ENCODE peak calls at places on chromosomes 7 and 10, in five cellular contexts. A is B cell, C is foreskin keratinocyte, T is fibroblast of the aortic adventitia, W is AG08396. E is an unnamed sample.

GRCh38 chr7:149624006-149624405 is 126.4 kb upstream of the ZNF746 start:
- DNase-seq in C (peak), A (peak), T (no peak), W (peak), E (no peak)

GRCh38 chr10:36494386-36494785 is 631.0 kb upstream of the ANKRD30A start:
- DNase-seq in W (peak), T (peak), A (no peak), C (peak), E (peak)

GRCh38 chr10:52319926-52320325 is 5.8 kb downstream of the DKK1 start:
- DNase-seq in C (peak), A (no peak), W (no peak), T (peak), E (no peak)

GRCh38 chr7:49790209-49790608 is 16.8 kb downstream of the VWC2 start:
- DNase-seq in C (no peak), T (no peak), A (no peak), W (no peak), E (no peak)

GRCh38 chr7:142956951-142957623 is 5.1 kb downstream of the KEL start:
- DNase-seq in W (no peak), T (peak), C (peak), A (no peak), E (no peak)

GRCh38 chr7:16841681-16842080 is 36.9 kb upstream of the AGR2 start:
- DNase-seq in W (no peak), C (peak), A (no peak), T (no peak), E (no peak)

GRCh38 chr7:27155816-27156507 is 513 bp downstream of the HOXA7 start:
- DNase-seq in W (peak), C (peak), A (peak), T (no peak), E (no peak)

GRCh38 chr10:79929409-79929904 is 19.4 kb downstream of the SFTPD start:
- DNase-seq in C (peak), W (peak), T (peak), A (peak), E (peak)

GRCh38 chr7:149006345-149006725 is 22.0 kb downstream of the PDIA4 start:
- DNase-seq in C (no peak), T (no peak), A (no peak), W (no peak), E (no peak)

GRCh38 chr10:86594535-86594934 is 59.8 kb upstream of the OPN4 start:
- DNase-seq in W (peak), C (peak), A (no peak), T (peak), E (peak)

GRCh38 chr7:143280160-143280559 is 4.6 kb upstream of the TMEM139 start:
- DNase-seq in A (no peak), W (no peak), C (no peak), T (no peak), E (no peak)

GRCh38 chr7:111274882-111275281 is 184.0 kb downstream of the LRRN3 start:
- DNase-seq in A (no peak), T (peak), C (peak), W (no peak), E (no peak)

GRCh38 chr10:14798631-14799030 is 23.9 kb upstream of the FAM107B start:
- DNase-seq in W (no peak), A (no peak), T (no peak), C (no peak), E (no peak)

GRCh38 chr10:96708456-96708855 is 11.9 kb downstream of the PIK3AP1 start:
- DNase-seq in A (peak), C (no peak), W (no peak), T (no peak), E (no peak)

GRCh38 chr10:79936625-79937255 is 12.2 kb downstream of the SFTPD start:
- DNase-seq in W (peak), A (no peak), C (no peak), T (no peak), E (no peak)

GRCh38 chr10:103772096-103772845 is 83.1 kb downstream of the SH3PXD2A start:
- DNase-seq in W (peak), A (peak), T (peak), C (peak), E (peak)

GRCh38 chr7:1675673-1676549 is 5.8 kb downstream of the ELFN1 start:
- DNase-seq in A (no peak), T (no peak), C (no peak), W (no peak), E (no peak)

GRCh38 chr7:143352506-143353130 is 9.9 kb downstream of the FAM131B start:
- DNase-seq in A (no peak), C (no peak), T (no peak), W (no peak), E (no peak)

GRCh38 chr10:110671788-110672579 is 27.8 kb downstream of the RBM20 start:
- DNase-seq in W (peak), C (peak), T (peak), A (peak), E (peak)